ENCODE peak calls at places on chromosomes 13 and 19, in ten cellular contexts. Z, F, Y, U, M, I, D, A, N and G are unnamed samples.

GRCh38 chr13:111282997-111283396 is 37.4 kb upstream of the TEX29 start:
- DNase-seq in Z (no peak), F (no peak), Y (no peak), U (no peak), M (no peak), I (no peak), D (no peak), A (no peak), N (no peak), G (no peak)

GRCh38 chr19:45508931-45509691 is 1.8 kb downstream of the VASP start:
- DNase-seq in Z (no peak), F (peak; percentile 86), Y (no peak), U (peak; percentile 96), M (peak; percentile 90), I (peak; percentile 87), D (no peak), A (peak; percentile 76), N (peak; percentile 84), G (peak; percentile 59)

GRCh38 chr13:59666504-59666903 is 497.2 kb downstream of the DIAPH3 start:
- DNase-seq in Z (no peak), F (no peak), Y (no peak), U (no peak), M (no peak), I (no peak), D (no peak), A (no peak), N (no peak), G (no peak)

GRCh38 chr19:12802267-12803106 is 618 bp downstream of the THSD8 start:
- DNase-seq in Z (no peak), F (no peak), Y (no peak), U (peak; percentile 66), M (no peak), I (no peak), D (no peak), A (peak; percentile 62), N (peak; percentile 65), G (peak; percentile 51)

GRCh38 chr13:50127726-50128291 is 112.6 kb downstream of the KCNRG start:
- DNase-seq in Z (no peak), F (no peak), Y (no peak), U (no peak), M (no peak), I (no peak), D (no peak), A (no peak), N (no peak), G (peak; percentile 56)

GRCh38 chr13:67369895-67370660 is 139.9 kb upstream of the PCDH9 start:
- DNase-seq in Z (peak; percentile 44), F (no peak), Y (no peak), U (no peak), M (no peak), I (no peak), D (no peak), A (no peak), N (no peak), G (no peak)

GRCh38 chr13:28324181-28324789 is 170.6 kb downstream of the FLT1 start:
- DNase-seq in Z (peak; percentile 46), F (peak; percentile 55), Y (peak; percentile 12), U (no peak), M (peak; percentile 57), I (peak; percentile 81), D (peak; percentile 20), A (peak; percentile 57), N (no peak), G (no peak)

GRCh38 chr13:109795021-109795420 is 8.6 kb upstream of the IRS2 start:
- DNase-seq in Z (no peak), F (no peak), Y (no peak), U (no peak), M (no peak), I (no peak), D (peak; percentile 55), A (no peak), N (no peak), G (no peak)

GRCh38 chr13:20475927-20476691 is 49.5 kb downstream of the CRYL1 start:
- DNase-seq in Z (peak; percentile 44), F (peak; percentile 59), Y (no peak), U (no peak), M (no peak), I (no peak), D (no peak), A (no peak), N (no peak), G (peak; percentile 67)

GRCh38 chr13:104936304-104936703 is 1599.2 kb downstream of the EFNB2 start:
- DNase-seq in Z (no peak), F (no peak), Y (no peak), U (no peak), M (no peak), I (no peak), D (no peak), A (no peak), N (no peak), G (no peak)

GRCh38 chr19:18193388-18194207 is 580 bp downstream of the MPV17L2 start:
- DNase-seq in Z (no peak), F (no peak), Y (no peak), U (peak; percentile 76), M (no peak), I (no peak), D (no peak), A (no peak), N (peak; percentile 58), G (no peak)

GRCh38 chr13:27599845-27600553 is 20.3 kb downstream of the LNX2 start:
- DNase-seq in Z (peak; percentile 64), F (no peak), Y (no peak), U (no peak), M (peak; percentile 27), I (no peak), D (peak; percentile 41), A (no peak), N (no peak), G (no peak)

GRCh38 chr13:38667526-38668094 is 19.3 kb upstream of the FREM2 start:
- DNase-seq in Z (no peak), F (no peak), Y (no peak), U (no peak), M (no peak), I (no peak), D (no peak), A (no peak), N (no peak), G (no peak)

GRCh38 chr13:49304763-49305695 is 57.3 kb downstream of the CDADC1 start:
- DNase-seq in Z (no peak), F (no peak), Y (no peak), U (no peak), M (no peak), I (no peak), D (no peak), A (no peak), N (no peak), G (no peak)

GRCh38 chr19:13965377-13965896 is 13.1 kb downstream of the DCAF15 start:
- DNase-seq in Z (no peak), F (no peak), Y (no peak), U (no peak), M (no peak), I (no peak), D (no peak), A (no peak), N (no peak), G (no peak)
- H3K36me3 ChIP-seq in Z (peaks cover 5% of the 10 kb centered on the region), F (peaks cover 9% of the 10 kb centered on the region), Y (no peaks in the 10 kb centered on the region), U (peaks cover 38% of the 10 kb centered on the region), M (peaks cover 97% of the 10 kb centered on the region), I (peaks cover 94% of the 10 kb centered on the region), D (peaks cover 2% of the 10 kb centered on the region), A (no peaks in the 10 kb centered on the region), N (no peaks in the 10 kb centered on the region), G (peaks cover 61% of the 10 kb centered on the region)

GRCh38 chr19:37114001-37114400 is 35.8 kb downstream of the ZNF420 start:
- DNase-seq in Z (no peak), F (no peak), Y (no peak), U (no peak), M (no peak), I (no peak), D (no peak), A (no peak), N (no peak), G (no peak)
- H3K9me3 ChIP-seq in Z (peaks cover 50% of the 10 kb centered on the region), F (peaks cover 71% of the 10 kb centered on the region), Y (peaks cover 44% of the 10 kb centered on the region), U (peaks cover 89% of the 10 kb centered on the region), M (peaks cover 5% of the 10 kb centered on the region), I (peaks cover 4% of the 10 kb centered on the region), D (peaks cover 36% of the 10 kb centered on the region), A (no peaks in the 10 kb centered on the region), N (peaks cover 91% of the 10 kb centered on the region), G (no peaks in the 10 kb centered on the region)

GRCh38 chr19:4506449-4507149 is 11.7 kb downstream of the PLIN4 start:
- DNase-seq in Z (peak; percentile 48), F (no peak), Y (no peak), U (no peak), M (no peak), I (no peak), D (no peak), A (no peak), N (no peak), G (no peak)
- H3K27ac ChIP-seq in Z (no peak overlapping the region), F (peak overlapping the region; percentile 8), Y (no peak overlapping the region), U (no peak overlapping the region), M (no peak overlapping the region), I (no peak overlapping the region), D (no peak overlapping the region), A (no peak overlapping the region), N (peak overlapping the region; percentile 51), G (no peak overlapping the region)

GRCh38 chr13:45339867-45340266 is 1.1 kb downstream of the TPT1 start:
- DNase-seq in Z (no peak), F (no peak), Y (no peak), U (no peak), M (no peak), I (no peak), D (no peak), A (no peak), N (no peak), G (no peak)
- H3K36me3 ChIP-seq in Z (peaks cover 49% of the 10 kb centered on the region), F (peaks cover 47% of the 10 kb centered on the region), Y (peaks cover 43% of the 10 kb centered on the region), U (peaks cover 56% of the 10 kb centered on the region), M (peaks cover 63% of the 10 kb centered on the region), I (peaks cover 63% of the 10 kb centered on the region), D (peaks cover 54% of the 10 kb centered on the region), A (peaks cover 20% of the 10 kb centered on the region), N (peaks cover 21% of the 10 kb centered on the region), G (peaks cover 9% of the 10 kb centered on the region)

DNA sequence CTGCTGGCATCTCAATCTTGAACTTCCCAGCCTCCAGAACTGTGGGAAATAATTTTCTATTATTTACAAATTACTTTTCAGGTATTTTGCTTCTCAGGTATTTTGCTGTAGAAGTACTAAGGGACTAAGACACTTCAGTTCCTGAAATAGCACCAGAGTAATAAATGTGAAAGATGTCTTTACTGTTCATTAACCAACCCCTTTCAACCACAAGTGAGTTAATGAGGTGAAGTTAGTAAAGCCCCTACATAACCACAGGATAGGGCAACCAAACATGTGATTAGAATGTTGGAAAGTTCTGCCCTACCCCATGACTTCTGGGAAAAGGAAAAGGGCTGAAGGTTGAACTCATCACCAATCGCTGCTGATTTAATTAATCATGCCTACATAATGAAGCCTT is 2.7 kb upstream of the ZNF345 start:
- DNase-seq in Z (no peak), F (no peak), Y (no peak), U (no peak), M (no peak), I (no peak), D (no peak), A (no peak), N (no peak), G (no peak)
- H3K9me3 ChIP-seq in Z (peaks cover 2% of the 10 kb centered on the region), F (no peaks in the 10 kb centered on the region), Y (no peaks in the 10 kb centered on the region), U (no peaks in the 10 kb centered on the region), M (no peaks in the 10 kb centered on the region), I (no peaks in the 10 kb centered on the region), D (peaks cover 31% of the 10 kb centered on the region), A (no peaks in the 10 kb centered on the region), N (peaks cover 33% of the 10 kb centered on the region), G (no peaks in the 10 kb centered on the region)